ENCODE peak calls at places on chromosomes 5 and 9, in five cellular contexts. W is fibroblast of pulmonary artery, J is GM12864, N is IMR-90, K is A549. O is an unnamed sample.

GRCh38 chr5:55737793-55738192 is at the start of gene DDX4:
- DNase-seq in W (no peak), K (no peak), N (no peak), J (no peak), O (no peak)

GRCh38 chr9:36855443-36856315 is 178.4 kb downstream of the PAX5 start:
- DNase-seq in J (no peak), N (no peak), K (peak; percentile 61), W (peak; percentile 6), O (peak; percentile 75)

GRCh38 chr5:98109561-98110006 is 663.9 kb upstream of the RGMB start:
- DNase-seq in J (no peak), N (peak; percentile 92), W (peak; percentile 61), K (no peak), O (no peak)

GRCh38 chr9:14687042-14687719 is 6.1 kb downstream of the ZDHHC21 start:
- DNase-seq in N (peak; percentile 94), J (no peak), K (no peak), W (peak; percentile 74), O (no peak)

GRCh38 chr5:98076501-98076900 is 697.0 kb upstream of the RGMB start:
- DNase-seq in J (no peak), W (no peak), N (no peak), K (no peak), O (no peak)

GRCh38 chr5:150103678-150104549 is 17.6 kb upstream of the CSF1R start:
- DNase-seq in N (no peak), J (no peak), K (no peak), W (no peak), O (no peak)

GRCh38 chr5:35860686-35861085 is 4.0 kb downstream of the IL7R start:
- DNase-seq in K (no peak), N (peak; percentile 16), J (no peak), W (no peak), O (no peak)

GRCh38 chr5:67102708-67103107 is 93.9 kb downstream of the CD180 start:
- DNase-seq in J (no peak), W (no peak), N (no peak), K (no peak), O (no peak)

GRCh38 chr9:133054966-133055365 is 6.8 kb upstream of the CEL start:
- DNase-seq in N (peak; percentile 40), J (no peak), W (no peak), K (no peak), O (no peak)

GRCh38 chr9:123742009-123742767 is 187.7 kb downstream of the DENND1A start:
- DNase-seq in N (peak; percentile 57), K (no peak), W (peak; percentile 73), J (no peak), O (no peak)

GRCh38 chr9:82606071-82606470 is 456.9 kb downstream of the RASEF start:
- DNase-seq in N (no peak), K (no peak), J (no peak), W (no peak), O (no peak)

GRCh38 chr9:1267581-1267980 is 217.4 kb downstream of the DMRT2 start:
- DNase-seq in N (no peak), K (no peak), J (no peak), W (no peak), O (no peak)
- TF ChIP-seq CTCF in N (no peak), K (no peak), J (no peak), W (no peak), O (no peak)

DNA sequence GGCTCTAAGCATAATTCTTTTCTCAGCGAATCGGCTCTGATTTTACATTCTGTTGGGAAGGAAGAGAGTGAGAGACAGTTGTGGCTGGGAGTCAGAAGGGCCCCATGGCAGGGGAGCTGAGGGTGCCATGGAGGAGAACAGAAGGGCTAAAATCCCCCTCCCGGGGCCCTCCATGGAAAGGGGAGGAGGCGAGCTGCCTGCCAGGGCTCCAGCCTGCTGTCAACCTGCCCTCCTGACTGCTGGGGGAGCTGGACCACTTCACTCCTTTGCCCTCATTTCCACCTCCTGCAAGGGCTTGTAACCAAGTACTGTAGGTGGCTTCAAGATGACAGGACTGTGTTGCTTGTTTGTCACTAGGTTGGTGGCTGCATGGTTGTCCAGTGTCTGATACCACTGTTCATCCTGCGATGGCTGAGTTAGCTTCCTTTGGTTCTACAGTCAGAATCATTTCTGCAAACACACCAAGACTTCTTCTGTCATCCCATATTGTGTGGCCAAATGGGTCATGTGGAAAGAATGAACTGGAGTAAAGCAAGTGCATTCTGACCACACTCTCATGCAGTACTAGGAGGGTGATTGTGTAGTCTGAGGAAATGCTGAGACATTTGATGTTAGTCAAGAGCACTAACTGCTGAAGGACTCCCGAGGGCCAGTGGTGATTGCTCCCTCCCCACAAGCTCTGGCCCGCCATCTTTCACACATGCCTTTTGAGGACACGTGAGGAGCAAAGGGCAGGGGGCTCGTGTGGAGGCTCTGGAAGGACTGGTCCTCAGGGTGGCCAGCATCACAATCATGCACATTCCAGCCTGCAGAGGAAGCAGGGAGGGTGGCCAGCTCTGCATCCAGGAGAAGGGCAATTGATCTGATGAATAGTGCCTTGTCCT is 307.2 kb downstream of the GADD45G start:
- DNase-seq in N (peak; percentile 7), W (no peak), K (no peak), J (no peak), O (no peak)
- TF ChIP-seq CTCF in N (no peak), W (no peak), K (no peak), J (no peak), O (no peak)

DNA sequence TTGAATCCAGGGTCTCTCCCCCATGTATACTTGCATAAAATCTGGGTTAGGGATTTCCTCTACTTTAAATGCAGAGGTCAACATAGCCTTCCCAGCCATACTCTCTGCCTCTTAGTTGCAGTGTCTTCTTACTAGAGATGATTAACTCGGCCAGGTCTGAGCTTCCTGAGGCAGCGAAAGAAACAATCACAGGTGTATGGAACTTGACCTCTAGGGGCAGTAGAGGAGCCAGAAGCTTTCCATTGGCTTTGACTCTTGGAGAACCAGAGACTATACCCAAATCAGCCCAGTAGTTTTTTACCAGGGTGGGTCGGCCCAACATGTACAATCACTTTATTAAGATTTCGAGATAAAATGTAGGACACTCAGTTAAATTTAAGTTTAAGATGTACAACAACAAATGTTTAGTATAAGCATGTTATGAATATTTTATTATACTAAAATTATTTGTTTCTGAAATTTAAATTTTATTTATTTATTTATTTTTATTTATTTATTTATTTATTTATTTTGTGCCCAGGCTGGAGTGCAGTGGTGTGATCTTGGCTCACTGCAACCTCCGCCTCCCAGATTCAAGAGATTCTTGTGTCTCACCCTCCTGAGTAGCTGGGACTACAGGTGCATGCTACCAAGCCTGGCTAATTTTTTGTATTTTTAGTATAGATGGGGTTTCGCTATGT is 48.0 kb upstream of the DMRT3 start:
- DNase-seq in W (peak; percentile 1), J (peak; percentile 7), N (no peak), K (peak; percentile 48), O (peak; percentile 28)
- TF ChIP-seq CTCF in W (peak; percentile 37), J (peak; percentile 74), N (no peak), K (peak; percentile 35), O (peak; percentile 38)

DNA sequence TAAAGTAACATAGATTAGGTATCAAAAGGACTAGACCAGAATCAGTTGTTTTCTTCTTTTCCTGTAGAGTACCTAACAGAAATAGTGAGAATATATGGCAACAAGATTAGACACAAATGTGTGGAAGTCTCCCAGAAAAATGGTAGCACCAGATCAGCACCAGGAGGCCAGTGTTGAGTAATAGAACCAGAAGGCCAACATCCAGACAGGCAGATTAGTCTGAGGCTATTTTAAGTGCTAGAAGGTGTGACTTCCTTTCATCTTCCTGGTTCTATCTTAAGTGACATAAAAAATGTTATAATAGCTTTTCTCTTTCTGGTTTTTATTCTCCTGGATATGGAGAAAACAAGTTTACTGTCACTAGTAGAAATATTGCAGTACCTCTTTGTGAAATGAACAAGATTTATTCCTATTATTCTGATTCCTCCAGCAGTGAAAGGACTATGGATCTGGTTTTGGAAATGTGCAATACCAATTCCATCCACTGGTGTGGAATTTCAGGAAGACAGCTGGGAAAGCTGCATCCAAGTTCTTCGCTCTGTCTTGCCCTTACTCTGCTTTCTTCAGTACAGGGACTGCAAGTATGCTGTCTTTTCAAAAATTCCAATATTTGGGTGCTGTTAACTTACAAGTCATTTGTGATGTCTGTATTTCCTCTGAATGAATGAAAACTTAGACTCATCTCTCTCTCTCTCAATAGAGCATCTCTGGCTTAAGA is 39.1 kb downstream of the SHLD3 start:
- DNase-seq in K (peak; percentile 29), W (peak; percentile 43), J (no peak), N (peak; percentile 18), O (no peak)
- TF ChIP-seq CTCF in K (peak; percentile 5), W (peak; percentile 52), J (peak; percentile 11), N (peak; percentile 39), O (no peak)